ENCODE peak calls at places on chromosomes 4 and X, in five cellular contexts. B is psoas muscle, X is tibial artery, A is GM23248, Z is osteoblast. P is an unnamed sample.

GRCh38 chrX:69298466-69299140 is 133.3 kb upstream of the PJA1 start:
- DNase-seq in B (no peak), X (no peak), A (peak), Z (no peak), P (no peak)

GRCh38 chr4:41212221-41213203 is 1.8 kb downstream of the APBB2 start:
- DNase-seq in B (no peak), X (peak), A (peak), Z (peak), P (peak)

GRCh38 chr4:62791386-62791785 is 1591.3 kb downstream of the ADGRL3 start:
- DNase-seq in B (no peak), X (no peak), A (no peak), Z (no peak), P (no peak)

GRCh38 chrX:128901018-128901417 is 622.3 kb downstream of the SMARCA1 start:
- DNase-seq in B (no peak), X (no peak), A (no peak), Z (no peak), P (no peak)

GRCh38 chr4:169268951-169269781 is 1.6 kb downstream of the SH3RF1 start:
- DNase-seq in B (peak), X (no peak), A (peak), Z (peak), P (no peak)

GRCh38 chrX:95884196-95884595 is 800.4 kb upstream of the DIAPH2 start:
- DNase-seq in B (no peak), X (no peak), A (no peak), Z (no peak), P (no peak)

GRCh38 chr4:94642561-94642866 is 115.2 kb upstream of the BMPR1B start:
- DNase-seq in B (no peak), X (no peak), A (peak), Z (no peak), P (no peak)

GRCh38 chr4:37132351-37132989 is 112.1 kb upstream of the NWD2 start:
- DNase-seq in B (no peak), X (no peak), A (no peak), Z (no peak), P (no peak)

GRCh38 chr4:40055873-40056721 is 553 bp upstream of the N4BP2 start:
- DNase-seq in B (peak), X (peak), A (peak), Z (peak), P (peak)

GRCh38 chr4:99179626-99180025 is 35.5 kb upstream of the ADH4 start:
- DNase-seq in B (no peak), X (no peak), A (no peak), Z (no peak), P (no peak)

GRCh38 chr4:149145803-149146202 is 669.8 kb downstream of the IQCM start:
- DNase-seq in B (no peak), X (no peak), A (peak), Z (no peak), P (no peak)

GRCh38 chr4:5959221-5959982 is 58.8 kb downstream of the C4orf50 start:
- DNase-seq in B (no peak), X (no peak), A (no peak), Z (no peak), P (no peak)

GRCh38 chr4:142236268-142236667 is 599.9 kb downstream of the IL15 start:
- DNase-seq in B (no peak), X (no peak), A (peak), Z (no peak), P (no peak)

GRCh38 chr4:152937535-152938236 is 1.6 kb downstream of the FHDC1 start:
- DNase-seq in B (peak), X (no peak), A (peak), Z (peak), P (peak)

GRCh38 chr4:36399762-36400353 is 118.4 kb downstream of the DTHD1 start:
- DNase-seq in B (no peak), X (no peak), A (peak), Z (no peak), P (no peak)

GRCh38 chr4:101855239-101855638 is 64.7 kb downstream of the BANK1 start:
- DNase-seq in B (no peak), X (no peak), A (no peak), Z (no peak), P (no peak)

GRCh38 chr4:124386163-124386562 is 326.4 kb downstream of the ANKRD50 start:
- DNase-seq in B (no peak), X (no peak), A (peak), Z (no peak), P (no peak)

GRCh38 chrX:154013614-154014360 is 5.9 kb downstream of the IRAK1 start:
- DNase-seq in B (no peak), X (no peak), A (peak), Z (peak), P (no peak)

GRCh38 chr4:158316264-158316663 is 106.0 kb downstream of the TMEM144 start:
- DNase-seq in B (no peak), X (no peak), A (peak), Z (no peak), P (no peak)

GRCh38 chr4:2417765-2418651 is at the start of gene ZFYVE28:
- DNase-seq in B (no peak), X (no peak), A (peak), Z (peak), P (no peak)

GRCh38 chr4:98516042-98516440 is 142.4 kb downstream of the TSPAN5 start:
- DNase-seq in B (no peak), X (no peak), A (peak), Z (peak), P (no peak)

GRCh38 chr4:111535792-111536191 is 609.5 kb upstream of the FAM241A start:
- DNase-seq in B (no peak), X (no peak), A (no peak), Z (no peak), P (no peak)

GRCh38 chrX:23736030-23736429 is 7.0 kb downstream of the ACOT9 start:
- DNase-seq in B (no peak), X (no peak), A (no peak), Z (peak), P (no peak)

GRCh38 chr4:173990126-173990878 is 293.2 kb downstream of the FBXO8 start:
- DNase-seq in B (no peak), X (no peak), A (peak), Z (peak), P (no peak)

GRCh38 chrX:73855546-73855945 is 292.5 kb downstream of the CHIC1 start:
- DNase-seq in B (peak), X (peak), A (peak), Z (peak), P (peak)

GRCh38 chr4:177902386-177902785 is 460.1 kb upstream of the AGA start:
- DNase-seq in B (no peak), X (no peak), A (no peak), Z (no peak), P (no peak)

GRCh38 chr4:74632634-74633033 is 161.7 kb downstream of the BTC start:
- DNase-seq in B (no peak), X (peak), A (peak), Z (peak), P (no peak)

GRCh38 chr4:83251074-83251835 is 33.3 kb downstream of the COQ2 start:
- DNase-seq in B (no peak), X (no peak), A (no peak), Z (peak), P (no peak)

DNA sequence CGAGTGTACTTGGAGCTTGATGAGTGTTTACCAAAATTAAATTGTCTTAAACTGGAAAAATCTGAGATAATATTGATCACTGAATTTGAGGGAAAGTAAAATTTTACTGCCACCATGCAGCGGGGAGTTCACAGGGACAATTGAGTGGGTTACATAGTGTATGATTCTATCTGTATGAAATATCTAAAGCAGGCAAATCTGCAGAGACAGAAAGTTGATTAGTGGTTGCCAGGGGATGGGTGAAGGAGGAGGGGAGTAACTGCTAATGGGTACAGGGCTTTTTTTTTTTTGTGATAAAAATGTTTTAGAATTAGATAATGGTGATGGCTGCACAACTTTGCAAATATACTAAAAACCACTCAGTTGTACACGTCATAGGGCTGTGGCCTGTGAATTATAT is 35.4 kb upstream of the PDLIM3 start:
- DNase-seq in B (no peak), X (no peak), A (no peak), Z (no peak), P (no peak)
- H3K27ac ChIP-seq in B (peak), X (peak), A (no peak), Z (no peak), P (no peak)

GRCh38 chr4:68499021-68499420 is 51.8 kb downstream of the TMPRSS11E start:
- DNase-seq in B (no peak), X (no peak), A (no peak), Z (no peak), P (no peak)
- H3K4me3 ChIP-seq in B (no peak), X (no peak), A (no peak), Z (no peak), P (no peak)

DNA sequence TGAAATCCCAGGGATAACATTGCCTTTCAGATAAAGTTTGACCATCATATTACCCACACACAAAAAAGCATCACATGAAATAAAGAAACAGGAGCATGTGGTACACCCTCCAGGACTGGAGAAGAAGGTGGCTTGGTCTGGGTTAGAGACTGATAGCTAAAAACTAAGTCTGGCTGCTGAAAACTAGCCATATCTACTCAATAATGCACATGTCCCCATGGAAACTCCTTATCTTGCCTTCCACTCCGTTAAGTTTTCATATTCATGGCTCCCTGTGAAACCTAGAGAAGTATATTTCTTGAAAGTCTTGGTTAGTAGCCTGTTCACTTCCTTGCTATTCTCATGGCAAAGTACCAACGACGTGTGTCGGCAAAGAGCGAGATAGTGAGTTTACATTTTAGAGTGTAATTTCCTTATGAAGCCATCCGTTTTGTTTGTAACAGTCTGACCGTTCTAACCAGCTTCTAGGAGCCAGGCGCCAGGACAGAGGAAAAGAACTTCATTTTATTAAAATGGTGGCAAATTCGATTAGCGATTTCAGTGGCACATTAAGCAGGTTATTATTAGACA is 6.7 kb upstream of the DCTD start:
- DNase-seq in B (no peak), X (no peak), A (no peak), Z (no peak), P (no peak)
- H3K27ac ChIP-seq in B (no peak), X (no peak), A (no peak), Z (no peak), P (no peak)

GRCh38 chrX:37883196-37883595 is 35.8 kb upstream of the DYNLT3 start:
- DNase-seq in B (no peak), X (no peak), A (no peak), Z (no peak), P (no peak)
- H3K4me3 ChIP-seq in B (no peak), X (no peak), A (no peak), Z (no peak), P (no peak)

GRCh38 chrX:18702362-18703195 is 4.9 kb upstream of the PPEF1 start:
- DNase-seq in B (no peak), X (no peak), A (peak), Z (peak), P (no peak)
- H3K27ac ChIP-seq in B (no peak), X (no peak), A (no peak), Z (no peak), P (peak)

GRCh38 chr4:86359944-86360478 is at the start of gene MAPK10:
- DNase-seq in B (peak), X (peak), A (peak), Z (peak), P (no peak)

GRCh38 chr4:86357608-86358007 is 2.2 kb downstream of the MAPK10 start:
- DNase-seq in B (no peak), X (no peak), A (no peak), Z (no peak), P (no peak)

GRCh38 chr4:86358176-86358701 is 1.6 kb downstream of the MAPK10 start:
- DNase-seq in B (no peak), X (no peak), A (no peak), Z (no peak), P (no peak)

GRCh38 chr4:86356831-86357230 is 3.0 kb downstream of the MAPK10 start:
- DNase-seq in B (no peak), X (no peak), A (no peak), Z (no peak), P (no peak)

DNA sequence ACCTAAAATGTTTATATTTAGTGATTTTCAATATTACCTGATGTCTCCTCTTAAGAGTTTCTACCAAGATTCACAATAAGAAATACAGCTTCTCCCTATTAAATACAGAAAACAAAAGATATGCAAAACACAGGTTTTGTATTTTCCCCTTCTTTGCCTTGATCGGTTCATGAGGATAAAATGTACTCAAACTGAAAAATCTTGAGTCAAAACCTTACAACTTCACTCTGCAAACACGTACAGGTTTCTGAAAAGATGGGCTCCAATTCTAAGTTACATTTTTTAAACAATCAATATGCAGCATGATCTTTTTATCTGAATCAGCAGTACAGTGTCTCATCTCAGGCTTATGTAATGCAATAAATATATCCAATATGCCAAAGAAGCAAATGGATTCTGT is 3.4 kb downstream of the MAPK10 start:
- DNase-seq in B (no peak), X (no peak), A (no peak), Z (no peak), P (no peak)
- H3K4me3 ChIP-seq in B (no peak), X (no peak), A (no peak), Z (no peak), P (no peak)

DNA sequence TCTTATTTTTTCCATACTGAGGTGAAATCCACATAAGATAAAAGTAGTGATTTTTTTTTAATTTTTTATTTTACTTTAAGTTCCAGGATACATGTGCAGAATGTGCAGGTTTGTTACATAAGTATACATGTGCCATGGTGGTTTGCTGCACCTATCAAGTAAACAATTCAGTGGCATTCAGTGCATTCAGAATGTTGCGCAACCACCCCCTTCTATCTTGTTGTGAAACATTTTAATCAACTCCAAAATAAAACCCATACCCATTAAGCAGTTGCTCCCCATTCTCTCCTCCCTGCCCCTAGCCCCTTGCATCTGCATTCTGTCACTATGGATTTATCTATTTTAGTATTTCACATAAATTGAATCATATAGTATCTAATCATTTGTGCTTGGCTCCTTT is 121.2 kb downstream of the KLHL13 start:
- DNase-seq in B (no peak), X (no peak), A (no peak), Z (no peak), P (no peak)
- H3K27ac ChIP-seq in B (no peak), X (no peak), A (no peak), Z (no peak), P (no peak)

P was measured in left lung.